ENCODE peak calls at places on chromosomes 5 and 9, in four cellular contexts. H is NCI-H1694 treated with DMSO at 0.1 percent for 48 hours; E is AG09309; B is activated CD4-positive, CD25-positive, alpha-beta regulatory T cell. W is an unnamed sample.

GRCh38 chr5:43683884-43684471 is 81.0 kb downstream of the NNT start:
- DNase-seq in H (no peak), E (no peak), B (no peak), W (no peak)

GRCh38 chr9:71814805-71815204 is 46.5 kb upstream of the CEMIP2 start:
- DNase-seq in H (peak), E (no peak), B (no peak), W (no peak)

GRCh38 chr5:179294131-179294780 is 51.0 kb downstream of the ADAMTS2 start:
- DNase-seq in H (no peak), E (no peak), B (no peak), W (no peak)

GRCh38 chr5:108324886-108325285 is 57.0 kb downstream of the FBXL17 start:
- DNase-seq in H (no peak), E (no peak), B (no peak), W (no peak)

GRCh38 chr5:177362871-177363507 is 5.3 kb downstream of the RGS14 start:
- DNase-seq in H (no peak), E (no peak), B (peak), W (peak)

GRCh38 chr9:3118081-3118480 is 274.2 kb upstream of the PUM3 start:
- DNase-seq in H (no peak), E (no peak), B (no peak), W (no peak)

GRCh38 chr5:126525630-126526245 is 69.3 kb downstream of the ALDH7A1 start:
- DNase-seq in H (no peak), E (no peak), B (no peak), W (peak)

GRCh38 chr5:163861670-163862069 is 356.3 kb downstream of the MAT2B start:
- DNase-seq in H (no peak), E (no peak), B (no peak), W (no peak)

GRCh38 chr5:96788112-96788749 is 19.5 kb downstream of the ERAP1 start:
- DNase-seq in H (no peak), E (no peak), B (no peak), W (no peak)

GRCh38 chr9:91930475-91930874 is 19.6 kb downstream of the ROR2 start:
- DNase-seq in H (no peak), E (no peak), B (no peak), W (no peak)

GRCh38 chr5:153827407-153827806 is 211.3 kb downstream of the FAM114A2 start:
- DNase-seq in H (no peak), E (no peak), B (no peak), W (no peak)

GRCh38 chr9:133948571-133949485 is 43.3 kb downstream of the VAV2 start:
- DNase-seq in H (no peak), E (no peak), B (no peak), W (no peak)

GRCh38 chr5:173760461-173761181 is 127.5 kb upstream of the CPEB4 start:
- DNase-seq in H (no peak), E (no peak), B (no peak), W (no peak)

GRCh38 chr9:126329476-126330275 is 3.0 kb downstream of the MVB12B start:
- DNase-seq in H (no peak), E (no peak), B (no peak), W (no peak)

GRCh38 chr5:55407984-55408383 is 100.2 kb downstream of the MTREX start:
- DNase-seq in H (no peak), E (no peak), B (no peak), W (no peak)

GRCh38 chr9:14498824-14499223 is 184.9 kb upstream of the NFIB start:
- DNase-seq in H (no peak), E (no peak), B (no peak), W (no peak)

GRCh38 chr5:87195616-87196015 is 72.1 kb upstream of the RASA1 start:
- DNase-seq in H (no peak), E (no peak), B (no peak), W (no peak)

GRCh38 chr9:136220017-136220729 is 15.2 kb upstream of the LHX3 start:
- DNase-seq in H (no peak), E (no peak), B (no peak), W (peak)

GRCh38 chr5:79077680-79078365 is 8.3 kb downstream of the BHMT2 start:
- DNase-seq in H (no peak), E (no peak), B (no peak), W (no peak)

GRCh38 chr5:36599986-36600779 is 6.2 kb upstream of the SLC1A3 start:
- DNase-seq in H (no peak), E (peak), B (no peak), W (no peak)

GRCh38 chr5:149285153-149285552 is 13.5 kb downstream of the AFAP1L1 start:
- DNase-seq in H (no peak), E (no peak), B (no peak), W (no peak)

GRCh38 chr9:109796081-109796480 is 16.1 kb downstream of the PALM2AKAP2 start:
- DNase-seq in H (no peak), E (no peak), B (no peak), W (no peak)

GRCh38 chr5:142506046-142506445 is 179.8 kb downstream of the FGF1 start:
- DNase-seq in H (no peak), E (no peak), B (no peak), W (no peak)

GRCh38 chr9:36053971-36054370 is 17.3 kb downstream of the RECK start:
- DNase-seq in H (no peak), E (no peak), B (no peak), W (no peak)

GRCh38 chr9:79611091-79611614 is 39.4 kb downstream of the TLE4 start:
- DNase-seq in H (no peak), E (peak), B (no peak), W (no peak)

GRCh38 chr9:128253991-128254346 is 21.8 kb downstream of the GOLGA2 start:
- DNase-seq in H (no peak), E (no peak), B (no peak), W (no peak)

GRCh38 chr5:14144586-14145355 is 1.6 kb downstream of the TRIO start:
- DNase-seq in H (peak), E (no peak), B (no peak), W (peak)

GRCh38 chr5:76604838-76605237 is 18.4 kb downstream of the F2RL2 start:
- DNase-seq in H (no peak), E (no peak), B (no peak), W (peak)

GRCh38 chr5:68699966-68700365 is 393.8 kb upstream of the SLC30A5 start:
- DNase-seq in H (no peak), E (no peak), B (no peak), W (no peak)

GRCh38 chr5:6750951-6751685 is 37.9 kb downstream of the TENT4A start:
- DNase-seq in H (no peak), E (no peak), B (no peak), W (no peak)

GRCh38 chr5:90096415-90097081 is 313.0 kb downstream of the CETN3 start:
- DNase-seq in H (no peak), E (no peak), B (no peak), W (peak)

GRCh38 chr9:89845321-89845720 is 240.5 kb downstream of the GADD45G start:
- DNase-seq in H (no peak), E (no peak), B (no peak), W (no peak)